ENCODE peak calls at places on chromosomes 13 and 19, in ten cellular contexts. F is tibial artery; O is heart left ventricle; D is mammary epithelial cell; L is ovary; H is stomach; V is CD8-positive, alpha-beta memory T cell; Y is gastrocnemius medialis; B is AG04450; C is vagina. N is an unnamed sample.

GRCh38 chr19:19529783-19530422 is 1.2 kb downstream of the YJEFN3 start:
- DNase-seq in H (no peak), O (no peak), F (no peak), C (no peak), V (no peak), B (no peak), D (no peak), L (no peak), Y (no peak), N (no peak)

GRCh38 chr19:54573330-54573872 is at the start of gene LILRA2:
- DNase-seq in D (no peak), H (no peak), L (no peak), C (peak), O (no peak), F (no peak), V (no peak), Y (no peak), B (no peak), N (no peak)

GRCh38 chr13:40539954-40540706 is 126.3 kb downstream of the FOXO1 start:
- DNase-seq in L (no peak), D (peak), F (no peak), H (no peak), C (peak), O (no peak), Y (no peak), B (peak), V (no peak), N (no peak)

GRCh38 chr13:83167203-83167602 is 715.1 kb downstream of the SLITRK1 start:
- DNase-seq in D (no peak), H (no peak), B (no peak), O (no peak), V (no peak), L (no peak), Y (no peak), C (no peak), F (no peak), N (no peak)

GRCh38 chr13:70310720-70311119 is 202.5 kb upstream of the KLHL1 start:
- DNase-seq in B (no peak), C (no peak), H (peak), O (no peak), V (no peak), L (no peak), D (peak), Y (no peak), F (no peak), N (no peak)

GRCh38 chr13:21894703-21895699 is 224.1 kb downstream of the FGF9 start:
- DNase-seq in F (no peak), B (no peak), L (no peak), H (no peak), D (no peak), Y (no peak), V (no peak), O (no peak), C (no peak), N (no peak)

GRCh38 chr13:91627952-91628739 is 229.7 kb downstream of the GPC5 start:
- DNase-seq in D (no peak), B (no peak), L (no peak), C (no peak), H (no peak), O (no peak), V (no peak), F (no peak), Y (no peak), N (no peak)

GRCh38 chr19:12380444-12380737 is 14.9 kb upstream of the ZNF442 start:
- DNase-seq in Y (no peak), F (no peak), O (no peak), B (no peak), C (no peak), V (no peak), D (no peak), H (no peak), L (no peak), N (no peak)

GRCh38 chr13:70985371-70985770 is 877.1 kb upstream of the KLHL1 start:
- DNase-seq in Y (no peak), L (no peak), D (no peak), H (no peak), O (no peak), C (no peak), B (no peak), V (no peak), F (no peak), N (no peak)

GRCh38 chr13:24834902-24835510 is 71.0 kb downstream of the RNF17 start:
- DNase-seq in Y (no peak), L (no peak), D (no peak), H (no peak), V (no peak), F (no peak), B (no peak), O (no peak), C (no peak), N (no peak)

GRCh38 chr19:45667620-45668341 is at the start of gene GIPR:
- DNase-seq in Y (no peak), B (no peak), H (peak), O (peak), V (no peak), C (no peak), L (no peak), F (no peak), D (peak), N (no peak)

GRCh38 chr19:36040495-36040894 is 7.8 kb upstream of the CLIP3 start:
- DNase-seq in V (no peak), B (no peak), F (no peak), C (no peak), L (no peak), H (no peak), O (no peak), D (no peak), Y (no peak), N (no peak)

GRCh38 chr19:32720216-32720935 is 809 bp downstream of the TDRD12 start:
- DNase-seq in L (no peak), F (no peak), C (no peak), B (no peak), O (no peak), Y (no peak), V (no peak), D (no peak), H (no peak), N (no peak)

GRCh38 chr13:75566658-75567057 is 17.1 kb downstream of the UCHL3 start:
- DNase-seq in C (no peak), H (no peak), O (no peak), L (no peak), V (no peak), B (no peak), F (no peak), Y (no peak), D (peak), N (no peak)

GRCh38 chr19:7969560-7969949 is 26.1 kb upstream of the TIMM44 start:
- DNase-seq in H (no peak), B (no peak), F (no peak), V (no peak), L (no peak), O (no peak), Y (no peak), D (no peak), C (no peak), N (no peak)

GRCh38 chr13:36244990-36245389 is 30.6 kb upstream of the SOHLH2 start:
- DNase-seq in B (no peak), H (no peak), L (no peak), C (no peak), O (no peak), F (no peak), V (no peak), D (no peak), Y (no peak), N (no peak)

GRCh38 chr19:10268077-10268476 is 2.8 kb upstream of the ICAM1 start:
- DNase-seq in V (no peak), H (no peak), D (no peak), C (no peak), L (no peak), B (no peak), Y (no peak), O (no peak), F (peak), N (no peak)
- H3K27ac ChIP-seq in V (no peak), H (peak), D (no peak), C (no peak), L (no peak), B (no peak), Y (peak), O (peak), F (no peak), N (no peak)

DNA sequence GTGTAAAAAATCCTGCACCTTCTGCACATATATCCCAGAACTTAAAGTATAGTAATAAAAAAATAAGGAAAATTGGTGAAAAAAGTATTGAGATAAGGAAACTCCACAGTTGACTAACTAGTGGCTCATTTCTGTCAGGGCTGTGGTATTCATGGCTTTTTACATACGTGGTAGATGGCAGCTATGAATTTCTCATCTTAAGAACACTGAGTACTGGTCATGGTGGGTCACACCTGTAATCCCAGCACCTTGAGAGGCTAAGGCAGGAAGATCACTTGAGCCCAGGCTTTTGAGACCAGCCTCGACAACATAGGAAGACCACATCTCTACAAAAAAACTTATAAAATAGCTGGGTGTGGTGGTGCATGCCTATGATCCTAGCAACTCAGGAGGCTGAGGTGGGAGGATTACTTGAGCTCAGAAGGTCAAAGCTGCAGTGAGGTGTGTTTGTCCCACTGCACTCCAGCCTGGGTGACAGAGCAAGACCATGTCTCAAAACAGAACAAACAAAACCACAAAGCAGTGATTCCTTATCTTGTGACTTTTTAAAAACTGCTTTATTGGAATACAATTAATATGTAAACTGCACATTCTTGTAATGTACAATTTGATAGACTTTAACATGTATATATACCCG is 16.8 kb downstream of the SLAIN1 start:
- DNase-seq in V (no peak), C (no peak), L (no peak), Y (no peak), F (no peak), B (no peak), H (no peak), D (no peak), O (no peak), N (no peak)
- H3K27ac ChIP-seq in V (no peak), C (no peak), L (no peak), Y (no peak), F (no peak), B (no peak), H (no peak), D (no peak), O (no peak), N (no peak)

GRCh38 chr13:110339263-110339662 is 32.2 kb downstream of the COL4A2 start:
- DNase-seq in L (no peak), F (no peak), B (no peak), D (no peak), H (no peak), O (no peak), V (no peak), Y (no peak), C (no peak), N (no peak)
- H3K27ac ChIP-seq in L (peak), F (peak), B (peak), D (no peak), H (peak), O (peak), V (no peak), Y (peak), C (peak), N (peak)

GRCh38 chr19:49595006-49595818 is 4.2 kb downstream of the PRR12 start:
- DNase-seq in H (no peak), V (no peak), D (no peak), C (no peak), Y (no peak), L (no peak), B (no peak), O (no peak), F (no peak), N (no peak)

GRCh38 chr19:49596407-49596806 is 5.4 kb downstream of the PRR12 start:
- DNase-seq in B (no peak), V (no peak), D (no peak), L (no peak), H (no peak), C (no peak), O (no peak), Y (no peak), F (no peak), N (peak)

GRCh38 chr19:49594157-49595005 is 3.4 kb downstream of the PRR12 start:
- DNase-seq in F (no peak), D (no peak), B (no peak), V (no peak), O (no peak), L (no peak), H (no peak), Y (no peak), C (no peak), N (no peak)

GRCh38 chr19:49596954-49597702 is 6.1 kb downstream of the PRR12 start:
- DNase-seq in B (no peak), Y (no peak), L (no peak), O (no peak), H (no peak), C (no peak), D (no peak), F (no peak), V (no peak), N (no peak)

GRCh38 chr19:49595819-49596404 is 4.9 kb downstream of the PRR12 start:
- DNase-seq in C (no peak), D (no peak), Y (no peak), L (no peak), F (no peak), H (no peak), O (no peak), V (no peak), B (no peak), N (no peak)
- H3K27ac ChIP-seq in C (no peak), D (no peak), Y (peak), L (no peak), F (no peak), H (no peak), O (no peak), V (no peak), B (no peak), N (no peak)

DNA sequence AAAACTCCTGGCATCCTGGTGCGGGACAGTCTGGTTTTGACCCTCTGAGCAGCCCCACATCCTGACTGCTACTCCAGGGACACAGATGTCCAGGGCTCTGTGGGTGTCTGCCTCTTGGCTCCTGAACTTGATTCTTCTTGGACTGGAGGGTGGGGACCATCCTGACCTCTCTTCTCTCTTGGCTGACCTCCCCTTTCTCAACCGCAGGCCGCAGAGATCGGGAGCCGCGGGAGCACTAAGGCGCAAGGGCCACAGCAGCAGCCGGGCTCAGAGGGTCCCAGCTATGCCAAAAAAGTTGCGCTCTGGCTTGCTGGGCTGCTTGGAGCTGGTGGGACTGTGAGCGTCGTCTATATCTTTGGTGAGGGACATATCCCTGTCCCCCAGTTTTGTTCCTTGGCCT is 1.0 kb downstream of the TIMM50 start:
- DNase-seq in D (no peak), Y (no peak), F (no peak), V (no peak), O (no peak), H (no peak), B (no peak), C (no peak), L (no peak), N (no peak)
- H3K27ac ChIP-seq in D (peak), Y (peak), F (no peak), V (peak), O (no peak), H (peak), B (no peak), C (no peak), L (no peak), N (peak)

DNA sequence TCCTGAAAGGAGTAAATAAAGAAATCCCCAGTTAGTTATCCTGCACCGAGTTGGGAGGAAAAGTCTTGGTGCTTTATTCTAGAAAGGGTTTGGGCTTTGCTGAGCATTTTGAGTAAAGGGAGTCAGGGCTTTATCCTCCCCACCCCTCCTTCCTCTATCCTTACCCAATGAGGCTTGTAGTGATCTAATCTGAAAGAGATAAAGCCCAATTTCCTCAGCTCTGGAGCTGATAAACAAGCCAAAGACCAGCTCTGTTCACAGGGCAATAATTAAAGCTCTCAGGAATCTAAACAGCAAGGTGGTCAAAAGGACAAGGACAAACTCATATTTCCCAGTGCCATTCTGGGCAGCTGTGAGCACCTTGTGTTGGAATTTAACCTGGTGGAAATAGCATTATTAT is 188.9 kb upstream of the TSC22D1 start:
- DNase-seq in H (no peak), C (no peak), Y (no peak), B (no peak), F (no peak), D (no peak), O (no peak), V (no peak), L (no peak), N (no peak)
- H3K27ac ChIP-seq in H (peak), C (no peak), Y (no peak), B (no peak), F (no peak), D (no peak), O (no peak), V (no peak), L (no peak), N (no peak)

GRCh38 chr19:6519289-6519688 is 11.5 kb upstream of the TNFSF9 start:
- DNase-seq in F (no peak), L (no peak), H (no peak), C (no peak), Y (no peak), B (no peak), D (peak), O (no peak), V (no peak), N (no peak)
- H3K27ac ChIP-seq in F (no peak), L (no peak), H (no peak), C (no peak), Y (no peak), B (no peak), D (no peak), O (no peak), V (no peak), N (no peak)

GRCh38 chr19:2457394-2458037 is 757 bp upstream of the LMNB2 start:
- DNase-seq in D (no peak), Y (no peak), O (no peak), L (no peak), F (no peak), V (no peak), H (no peak), C (no peak), B (no peak), N (no peak)
- H3K27ac ChIP-seq in D (no peak), Y (peak), O (peak), L (no peak), F (peak), V (no peak), H (peak), C (peak), B (no peak), N (peak)

N was measured in RWPE2.